ENCODE peak calls at places on chromosomes 13 and 19, in eight cellular contexts. L, R, E, O, N, T, W and V are unnamed samples.

GRCh38 chr19:47110521-47111080 is 3.0 kb downstream of the ZC3H4 start:
- DNase-seq in E (no peak), W (no peak), L (peak), O (no peak), R (no peak), T (no peak), N (no peak), V (no peak)

GRCh38 chr13:90824027-90824426 is 523.5 kb upstream of the MIR17HG start:
- DNase-seq in O (no peak), W (no peak), N (no peak), R (no peak), T (no peak), E (no peak), L (no peak), V (no peak)

GRCh38 chr19:36258028-36258875 is 43.3 kb downstream of the ZNF146 start:
- DNase-seq in L (no peak), N (no peak), T (peak), W (no peak), R (no peak), E (no peak), O (no peak), V (no peak)

GRCh38 chr19:33550741-33551140 is 29.1 kb upstream of the PEPD start:
- DNase-seq in N (no peak), O (no peak), T (no peak), R (no peak), E (no peak), W (no peak), L (no peak), V (no peak)

GRCh38 chr19:5128251-5128931 is 159.5 kb downstream of the KDM4B start:
- DNase-seq in R (no peak), E (no peak), O (no peak), T (peak), L (no peak), N (no peak), W (no peak), V (no peak)

GRCh38 chr19:3880471-3881271 is at the start of gene ATCAY:
- DNase-seq in O (peak), L (no peak), T (peak), E (peak), R (no peak), N (no peak), W (no peak), V (no peak)

GRCh38 chr19:2479556-2480194 is 3.7 kb downstream of the GADD45B start:
- DNase-seq in N (no peak), E (no peak), L (no peak), T (no peak), R (no peak), W (no peak), O (no peak), V (no peak)

GRCh38 chr13:68810660-68811059 is 1297.0 kb upstream of the ATXN8OS start:
- DNase-seq in T (peak), W (peak), N (no peak), R (no peak), L (peak), E (no peak), O (no peak), V (no peak)

GRCh38 chr13:22061371-22061805 is 390.5 kb downstream of the FGF9 start:
- DNase-seq in W (no peak), E (no peak), T (no peak), R (no peak), O (no peak), L (no peak), N (peak), V (no peak)

GRCh38 chr13:23684647-23685046 is 114.4 kb downstream of the TNFRSF19 start:
- DNase-seq in W (no peak), O (no peak), R (no peak), E (no peak), N (no peak), L (no peak), T (no peak), V (no peak)

GRCh38 chr19:29247051-29247450 is 34.1 kb upstream of the UQCRFS1 start:
- DNase-seq in R (no peak), E (no peak), T (no peak), N (no peak), O (peak), L (no peak), W (no peak), V (no peak)

GRCh38 chr19:3645726-3646125 is 19.1 kb upstream of the CACTIN start:
- DNase-seq in E (no peak), N (no peak), W (no peak), R (no peak), O (no peak), L (no peak), T (no peak), V (no peak)

GRCh38 chr13:64397699-64398098 is 2832.4 kb downstream of the PCDH9 start:
- DNase-seq in N (no peak), L (no peak), W (no peak), O (no peak), T (no peak), E (no peak), R (no peak), V (no peak)

GRCh38 chr19:34649886-34650543 is 26.9 kb downstream of the SCGB2B2 start:
- DNase-seq in R (no peak), E (no peak), T (no peak), N (no peak), W (no peak), L (no peak), O (no peak), V (peak)

GRCh38 chr19:9018163-9018875 is 8.1 kb upstream of the MUC16 start:
- DNase-seq in T (no peak), R (peak), N (no peak), E (no peak), L (no peak), O (no peak), W (no peak), V (peak)

GRCh38 chr13:20128459-20128927 is 32.4 kb downstream of the GJA3 start:
- DNase-seq in N (no peak), E (no peak), R (no peak), T (peak), L (peak), O (peak), W (peak), V (no peak)

GRCh38 chr19:36121486-36122124 is 6.3 kb downstream of the TBCB start:
- DNase-seq in R (no peak), T (peak), L (no peak), E (no peak), O (no peak), N (no peak), W (no peak), V (no peak)

GRCh38 chr13:57865600-57866294 is 234.2 kb downstream of the PCDH17 start:
- DNase-seq in N (no peak), R (no peak), E (no peak), O (no peak), W (no peak), L (peak), T (no peak), V (no peak)

GRCh38 chr19:33740811-33741396 is 55.8 kb upstream of the KCTD15 start:
- DNase-seq in T (no peak), W (peak), E (peak), O (peak), R (peak), L (peak), N (no peak), V (no peak)

GRCh38 chr13:35499131-35500051 is 22.9 kb upstream of the MAB21L1 start:
- DNase-seq in N (no peak), O (no peak), R (no peak), L (no peak), W (no peak), T (no peak), E (no peak), V (no peak)

GRCh38 chr19:13163609-13164364 is 13.6 kb downstream of the IER2 start:
- DNase-seq in E (peak), O (peak), W (peak), T (peak), R (no peak), L (peak), N (no peak), V (no peak)

GRCh38 chr13:34347784-34348573 is 530.0 kb downstream of the RFC3 start:
- DNase-seq in W (peak), R (no peak), N (no peak), T (no peak), E (no peak), L (no peak), O (no peak), V (no peak)

GRCh38 chr13:46553886-46554855 is 1.2 kb downstream of the LRCH1 start:
- DNase-seq in E (peak), W (peak), N (no peak), O (peak), L (peak), T (peak), R (peak), V (peak)

GRCh38 chr19:3075605-3076431 is 13.5 kb upstream of the TLE5 start:
- DNase-seq in L (peak), E (peak), T (peak), O (peak), N (no peak), R (no peak), W (no peak), V (no peak)

GRCh38 chr13:29190298-29190697 is 370.2 kb downstream of the MTUS2 start:
- DNase-seq in O (no peak), N (no peak), T (no peak), L (no peak), E (no peak), R (no peak), W (no peak), V (no peak)

GRCh38 chr13:38898481-38898880 is 92.2 kb downstream of the STOML3 start:
- DNase-seq in L (no peak), E (no peak), W (no peak), T (no peak), O (no peak), R (no peak), N (no peak), V (no peak)

GRCh38 chr19:2249880-2250764 is 999 bp downstream of the AMH start:
- DNase-seq in N (no peak), O (no peak), E (peak), R (no peak), L (no peak), W (no peak), T (peak), V (no peak)

GRCh38 chr19:55258476-55258827 is 365 bp downstream of the PPP6R1 start:
- DNase-seq in O (no peak), W (no peak), L (no peak), N (no peak), R (no peak), E (no peak), T (peak), V (no peak)

GRCh38 chr19:17841810-17842662 is 5.7 kb downstream of the JAK3 start:
- DNase-seq in T (peak), R (peak), L (peak), N (no peak), O (peak), E (peak), W (no peak), V (peak)

GRCh38 chr19:33226550-33227241 is 1.0 kb upstream of the SLC7A10 start:
- DNase-seq in R (peak), N (no peak), T (peak), E (peak), O (peak), W (no peak), L (no peak), V (no peak)

GRCh38 chr13:109781384-109782065 is 4.9 kb downstream of the IRS2 start:
- DNase-seq in E (no peak), R (no peak), W (no peak), N (no peak), T (peak), O (no peak), L (peak), V (no peak)

GRCh38 chr19:17497149-17497798 is 14.2 kb upstream of the PGLS start:
- DNase-seq in L (no peak), R (no peak), E (no peak), T (peak), O (peak), W (no peak), N (no peak), V (no peak)

GRCh38 chr19:6067975-6068374 is 42.3 kb downstream of the RFX2 start:
- DNase-seq in T (no peak), E (no peak), L (no peak), N (no peak), W (no peak), O (no peak), R (no peak), V (no peak)

GRCh38 chr19:40867701-40868100 is 14.3 kb downstream of the CYP2A7 start:
- DNase-seq in O (no peak), R (no peak), W (no peak), E (no peak), L (no peak), N (no peak), T (no peak), V (no peak)

DNA sequence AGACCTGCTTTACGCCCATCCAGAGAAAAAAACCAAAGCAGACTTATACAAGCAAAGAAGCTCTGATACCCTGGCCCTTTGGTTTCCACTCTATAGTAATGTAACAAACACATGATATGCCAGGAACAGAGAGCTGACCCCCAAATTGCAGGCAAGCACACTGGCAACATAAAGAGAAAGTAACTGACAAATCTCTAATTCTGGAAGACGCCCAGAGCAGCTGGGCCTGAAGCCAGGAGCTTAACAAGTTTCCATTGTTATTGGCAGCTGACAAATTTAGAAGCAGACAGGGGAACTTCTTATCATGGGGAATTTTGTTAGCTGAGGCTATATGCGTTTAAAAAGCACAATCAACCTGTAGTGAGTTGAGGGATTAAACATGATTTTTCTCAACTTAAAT is 158.0 kb downstream of the DLEU7 start:
- DNase-seq in N (no peak), T (no peak), L (no peak), W (no peak), R (no peak), O (no peak), E (no peak), V (no peak)
- TF ChIP-seq MAX in N (no peak), T (no peak), L (no peak), W (no peak), R (no peak), O (no peak), E (no peak), V (no peak)

GRCh38 chr19:10920781-10921180 is 7.7 kb downstream of the YIPF2 start:
- DNase-seq in O (no peak), W (no peak), E (no peak), N (no peak), R (no peak), L (no peak), T (no peak), V (no peak)

GRCh38 chr19:10919352-10920287 is 8.8 kb downstream of the YIPF2 start:
- DNase-seq in T (no peak), N (no peak), R (no peak), E (no peak), L (no peak), W (no peak), O (no peak), V (no peak)

GRCh38 chr19:10920288-10920655 is 8.2 kb downstream of the YIPF2 start:
- DNase-seq in E (no peak), L (no peak), O (no peak), W (no peak), T (no peak), N (no peak), R (no peak), V (no peak)

GRCh38 chr19:10916602-10917001 is 11.8 kb downstream of the YIPF2 start:
- DNase-seq in R (no peak), O (no peak), E (no peak), L (no peak), T (no peak), N (no peak), W (no peak), V (no peak)

DNA sequence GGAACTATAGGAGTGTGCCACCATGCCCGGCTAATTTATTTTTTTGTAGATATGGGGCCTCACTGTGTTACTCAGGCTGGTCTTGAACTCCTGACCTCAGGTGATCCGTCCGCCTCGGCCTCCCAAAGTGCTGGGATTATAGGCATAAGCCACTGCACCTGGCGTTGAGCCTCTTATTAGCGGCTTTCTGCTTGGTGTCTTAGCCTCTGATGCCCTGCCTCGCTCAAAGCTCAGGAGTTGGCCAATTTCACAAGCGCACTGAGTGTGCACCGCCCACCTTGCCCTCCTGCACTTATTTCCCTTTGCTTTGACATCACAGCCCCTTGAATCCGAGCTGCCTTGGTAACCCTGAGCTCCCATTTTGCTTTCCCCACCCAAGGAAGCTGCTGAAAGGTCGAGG is 10.1 kb downstream of the YIPF2 start:
- DNase-seq in W (no peak), R (no peak), N (no peak), E (no peak), T (no peak), L (no peak), O (no peak), V (no peak)
- TF ChIP-seq MAX in W (no peak), R (no peak), N (no peak), E (no peak), T (no peak), L (no peak), O (no peak), V (no peak)

GRCh38 chr13:25463496-25463895 is 91.7 kb downstream of the ATP8A2 start:
- DNase-seq in N (no peak), T (no peak), E (no peak), L (no peak), O (no peak), W (no peak), R (no peak), V (no peak)
- TF ChIP-seq MAX in N (no peak), T (no peak), E (no peak), L (no peak), O (no peak), W (no peak), R (no peak), V (no peak)

GRCh38 chr19:39238944-39239343 is 5.9 kb downstream of the IFNL3 start:
- DNase-seq in T (no peak), L (no peak), W (no peak), O (no peak), R (no peak), E (no peak), N (no peak), V (no peak)
- TF ChIP-seq MAX in T (no peak), L (no peak), W (no peak), O (no peak), R (no peak), E (no peak), N (no peak), V (no peak)

DNA sequence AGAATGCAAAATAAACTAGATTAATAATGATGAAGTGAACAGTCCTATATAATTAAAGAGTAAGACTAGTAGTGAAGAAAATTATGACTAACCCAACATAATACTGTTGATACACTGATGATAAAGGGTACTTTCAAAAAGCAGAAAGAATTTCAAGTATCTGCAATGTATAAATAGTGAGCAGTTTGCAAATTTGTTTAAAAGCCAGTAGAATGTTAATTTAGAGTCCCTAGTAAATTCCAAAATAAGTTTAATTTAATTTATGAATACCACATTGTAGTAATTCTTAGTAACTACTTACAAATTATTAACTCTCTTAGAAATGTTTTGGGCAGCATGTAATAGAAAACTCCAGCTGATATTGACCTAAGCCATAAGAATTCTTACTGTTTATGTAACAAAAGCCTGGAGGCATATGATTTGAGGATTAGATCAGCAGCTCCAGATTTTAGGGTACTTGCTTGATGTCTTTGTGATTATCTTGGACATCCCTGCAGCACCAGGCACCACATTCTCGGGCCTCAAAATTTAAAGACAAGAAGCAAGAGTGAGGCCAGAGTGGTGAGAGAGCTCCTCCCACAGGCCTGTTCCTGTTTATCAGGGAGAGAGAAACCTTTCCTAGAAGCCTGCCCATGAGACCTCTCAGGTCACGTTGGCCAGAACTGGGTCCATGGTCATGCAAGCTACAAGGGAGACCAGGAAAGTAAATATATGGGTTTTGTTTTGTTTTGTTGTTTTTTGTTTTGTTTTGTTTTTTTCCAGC is 67.6 kb upstream of the TDRD3 start:
- DNase-seq in N (peak), W (peak), T (peak), O (peak), R (no peak), E (peak), L (peak), V (peak)
- TF ChIP-seq MAX in N (no peak), W (no peak), T (no peak), O (no peak), R (no peak), E (no peak), L (no peak), V (no peak)

GRCh38 chr13:75762967-75763366 is 126.8 kb downstream of the LMO7 start:
- DNase-seq in W (peak), L (no peak), R (no peak), T (no peak), N (peak), O (no peak), E (no peak), V (no peak)

GRCh38 chr13:75763511-75763910 is 127.4 kb downstream of the LMO7 start:
- DNase-seq in O (no peak), N (no peak), E (no peak), L (no peak), W (peak), R (no peak), T (no peak), V (no peak)

GRCh38 chr13:75760182-75760981 is 124.3 kb downstream of the LMO7 start:
- DNase-seq in L (no peak), O (no peak), W (peak), E (no peak), T (no peak), N (no peak), R (peak), V (peak)

GRCh38 chr13:75761373-75761772 is 125.2 kb downstream of the LMO7 start:
- DNase-seq in R (no peak), O (no peak), N (peak), E (no peak), L (no peak), W (no peak), T (no peak), V (no peak)

GRCh38 chr13:75762066-75762937 is 126.2 kb downstream of the LMO7 start:
- DNase-seq in O (no peak), R (no peak), T (no peak), E (no peak), W (peak), N (peak), L (no peak), V (no peak)
- TF ChIP-seq MAX in O (no peak), R (peak), T (no peak), E (no peak), W (no peak), N (no peak), L (no peak), V (no peak)

GRCh38 chr19:23294141-23294540 is 43.9 kb upstream of the ZNF724 start:
- DNase-seq in N (no peak), R (no peak), W (no peak), T (no peak), O (no peak), L (no peak), E (no peak), V (no peak)
- TF ChIP-seq MAX in N (no peak), R (no peak), W (no peak), T (no peak), O (no peak), L (no peak), E (no peak), V (no peak)